ENCODE peak calls at places on chromosomes 12 and 14, in five cellular contexts. One of them, this sample, is unnamed.

GRCh38 chr12:11947218-11947617 is 123.5 kb upstream of the BCL2L14 start:
- DNase-seq in T-helper 1 cell: no peak
- DNase-seq in hippocampal formation: no peak
- DNase-seq in transverse colon: no peak
- DNase-seq in NCI-H1930: no peak
- DNase-seq in this sample: no peak

GRCh38 chr12:45737638-45738037 is 8.1 kb downstream of the ARID2 start:
- DNase-seq in T-helper 1 cell: no peak
- DNase-seq in hippocampal formation: no peak
- DNase-seq in transverse colon: no peak
- DNase-seq in NCI-H1930: no peak
- DNase-seq in this sample: no peak

GRCh38 chr12:109858764-109859163 is 21.6 kb downstream of the GLTP start:
- DNase-seq in T-helper 1 cell: no peak
- DNase-seq in hippocampal formation: no peak
- DNase-seq in transverse colon: no peak
- DNase-seq in NCI-H1930: no peak
- DNase-seq in this sample: no peak

GRCh38 chr14:30005114-30005698 is 77.6 kb upstream of the PRKD1 start:
- DNase-seq in T-helper 1 cell: no peak
- DNase-seq in hippocampal formation: peak
- DNase-seq in transverse colon: no peak
- DNase-seq in NCI-H1930: no peak
- DNase-seq in this sample: peak

GRCh38 chr14:74085047-74085637 is 386 bp downstream of the LIN52 start:
- DNase-seq in T-helper 1 cell: no peak
- DNase-seq in hippocampal formation: no peak
- DNase-seq in transverse colon: no peak
- DNase-seq in NCI-H1930: no peak
- DNase-seq in this sample: no peak

GRCh38 chr14:75824328-75824727 is 157.5 kb downstream of the TGFB3 start:
- DNase-seq in T-helper 1 cell: no peak
- DNase-seq in hippocampal formation: no peak
- DNase-seq in transverse colon: no peak
- DNase-seq in NCI-H1930: no peak
- DNase-seq in this sample: no peak

GRCh38 chr12:116542345-116542950 is 16.7 kb upstream of the MAP1LC3B2 start:
- DNase-seq in T-helper 1 cell: no peak
- DNase-seq in hippocampal formation: no peak
- DNase-seq in transverse colon: no peak
- DNase-seq in NCI-H1930: no peak
- DNase-seq in this sample: no peak

GRCh38 chr14:92675421-92675820 is 73.0 kb downstream of the LGMN start:
- DNase-seq in T-helper 1 cell: no peak
- DNase-seq in hippocampal formation: no peak
- DNase-seq in transverse colon: no peak
- DNase-seq in NCI-H1930: no peak
- DNase-seq in this sample: no peak

GRCh38 chr12:47754126-47754525 is 4.6 kb downstream of the RAPGEF3 start:
- DNase-seq in T-helper 1 cell: no peak
- DNase-seq in hippocampal formation: no peak
- DNase-seq in transverse colon: no peak
- DNase-seq in NCI-H1930: no peak
- DNase-seq in this sample: no peak

GRCh38 chr12:211639-212382 is 2.1 kb downstream of the SLC6A12 start:
- DNase-seq in T-helper 1 cell: no peak
- DNase-seq in hippocampal formation: no peak
- DNase-seq in transverse colon: no peak
- DNase-seq in NCI-H1930: no peak
- DNase-seq in this sample: no peak

GRCh38 chr12:63941879-63942278 is 97.4 kb downstream of the SRGAP1 start:
- DNase-seq in T-helper 1 cell: no peak
- DNase-seq in hippocampal formation: no peak
- DNase-seq in transverse colon: no peak
- DNase-seq in NCI-H1930: no peak
- DNase-seq in this sample: no peak

GRCh38 chr14:93830753-93831461 is 42.6 kb upstream of the PRIMA1 start:
- DNase-seq in T-helper 1 cell: no peak
- DNase-seq in hippocampal formation: no peak
- DNase-seq in transverse colon: no peak
- DNase-seq in NCI-H1930: no peak
- DNase-seq in this sample: no peak

GRCh38 chr14:22630486-22630885 is 13.7 kb downstream of the OR6J1 start:
- DNase-seq in T-helper 1 cell: no peak
- DNase-seq in hippocampal formation: no peak
- DNase-seq in transverse colon: no peak
- DNase-seq in NCI-H1930: no peak
- DNase-seq in this sample: no peak

GRCh38 chr12:53624956-53625355 is 1.2 kb downstream of the ATF7 start:
- DNase-seq in T-helper 1 cell: no peak
- DNase-seq in hippocampal formation: no peak
- DNase-seq in transverse colon: no peak
- DNase-seq in NCI-H1930: no peak
- DNase-seq in this sample: no peak

GRCh38 chr12:131733874-131734273 is 23.0 kb downstream of the SFSWAP start:
- DNase-seq in T-helper 1 cell: no peak
- DNase-seq in hippocampal formation: no peak
- DNase-seq in transverse colon: no peak
- DNase-seq in NCI-H1930: no peak
- DNase-seq in this sample: no peak

GRCh38 chr12:125435871-125436270 is 370.6 kb downstream of the AACS start:
- DNase-seq in T-helper 1 cell: no peak
- DNase-seq in hippocampal formation: no peak
- DNase-seq in transverse colon: no peak
- DNase-seq in NCI-H1930: no peak
- DNase-seq in this sample: no peak

GRCh38 chr12:42277426-42278115 is 39.5 kb upstream of the YAF2 start:
- DNase-seq in T-helper 1 cell: no peak
- DNase-seq in hippocampal formation: no peak
- DNase-seq in transverse colon: no peak
- DNase-seq in NCI-H1930: no peak
- DNase-seq in this sample: no peak

GRCh38 chr14:85439696-85440328 is 90.1 kb upstream of the FLRT2 start:
- DNase-seq in T-helper 1 cell: no peak
- DNase-seq in hippocampal formation: no peak
- DNase-seq in transverse colon: no peak
- DNase-seq in NCI-H1930: no peak
- DNase-seq in this sample: no peak

GRCh38 chr14:56801920-56802319 is 8.4 kb downstream of the OTX2 start:
- DNase-seq in T-helper 1 cell: no peak
- DNase-seq in hippocampal formation: no peak
- DNase-seq in transverse colon: no peak
- DNase-seq in NCI-H1930: no peak
- DNase-seq in this sample: no peak

GRCh38 chr14:104093366-104094055 is 8.0 kb downstream of the ASPG start:
- DNase-seq in T-helper 1 cell: no peak
- DNase-seq in hippocampal formation: no peak
- DNase-seq in transverse colon: peak
- DNase-seq in NCI-H1930: no peak
- DNase-seq in this sample: no peak

GRCh38 chr12:132445884-132446471 is 44.0 kb upstream of the FBRSL1 start:
- DNase-seq in T-helper 1 cell: peak
- DNase-seq in hippocampal formation: no peak
- DNase-seq in transverse colon: peak
- DNase-seq in NCI-H1930: peak
- DNase-seq in this sample: no peak

GRCh38 chr12:7433276-7433822 is 10.6 kb downstream of the CD163L1 start:
- DNase-seq in T-helper 1 cell: no peak
- DNase-seq in hippocampal formation: no peak
- DNase-seq in transverse colon: no peak
- DNase-seq in NCI-H1930: no peak
- DNase-seq in this sample: no peak

GRCh38 chr12:123431951-123432886 is 4.3 kb downstream of the RILPL2 start:
- DNase-seq in T-helper 1 cell: peak
- DNase-seq in hippocampal formation: no peak
- DNase-seq in transverse colon: no peak
- DNase-seq in NCI-H1930: no peak
- DNase-seq in this sample: no peak

GRCh38 chr14:52272375-52272774 is 4.9 kb downstream of the PTGDR start:
- DNase-seq in T-helper 1 cell: peak
- DNase-seq in hippocampal formation: no peak
- DNase-seq in transverse colon: peak
- DNase-seq in NCI-H1930: no peak
- DNase-seq in this sample: no peak

GRCh38 chr12:113174461-113175384 is 10.6 kb downstream of the DDX54 start:
- DNase-seq in T-helper 1 cell: peak
- DNase-seq in hippocampal formation: no peak
- DNase-seq in transverse colon: peak
- DNase-seq in NCI-H1930: peak
- DNase-seq in this sample: no peak

GRCh38 chr12:20946732-20947131 is 136.2 kb downstream of the SLCO1B3 start:
- DNase-seq in T-helper 1 cell: no peak
- DNase-seq in hippocampal formation: no peak
- DNase-seq in transverse colon: no peak
- DNase-seq in NCI-H1930: peak
- DNase-seq in this sample: no peak

GRCh38 chr12:108237272-108237671 is 101.8 kb downstream of the CMKLR1 start:
- DNase-seq in T-helper 1 cell: no peak
- DNase-seq in hippocampal formation: no peak
- DNase-seq in transverse colon: no peak
- DNase-seq in NCI-H1930: no peak
- DNase-seq in this sample: no peak

GRCh38 chr12:19301223-19301622 is 138.1 kb upstream of the AEBP2 start:
- DNase-seq in T-helper 1 cell: no peak
- DNase-seq in hippocampal formation: no peak
- DNase-seq in transverse colon: no peak
- DNase-seq in NCI-H1930: no peak
- DNase-seq in this sample: no peak

GRCh38 chr12:4383304-4383865 is 3.9 kb upstream of the FGF23 start:
- DNase-seq in T-helper 1 cell: no peak
- DNase-seq in hippocampal formation: no peak
- DNase-seq in transverse colon: no peak
- DNase-seq in NCI-H1930: peak
- DNase-seq in this sample: no peak

GRCh38 chr12:95710386-95710785 is 80.2 kb downstream of the NTN4 start:
- DNase-seq in T-helper 1 cell: no peak
- DNase-seq in hippocampal formation: no peak
- DNase-seq in transverse colon: no peak
- DNase-seq in NCI-H1930: no peak
- DNase-seq in this sample: no peak

GRCh38 chr14:53613404-53614253 is 343.0 kb downstream of the BMP4 start:
- DNase-seq in T-helper 1 cell: no peak
- DNase-seq in hippocampal formation: peak
- DNase-seq in transverse colon: peak
- DNase-seq in NCI-H1930: peak
- DNase-seq in this sample: no peak

GRCh38 chr14:104639889-104640548 is 35.4 kb upstream of the TMEM179 start:
- DNase-seq in T-helper 1 cell: peak
- DNase-seq in hippocampal formation: peak
- DNase-seq in transverse colon: peak
- DNase-seq in NCI-H1930: peak
- DNase-seq in this sample: peak

GRCh38 chr12:127773520-127773919 is 493.4 kb upstream of the TMEM132C start:
- DNase-seq in T-helper 1 cell: no peak
- DNase-seq in hippocampal formation: no peak
- DNase-seq in transverse colon: no peak
- DNase-seq in NCI-H1930: peak
- DNase-seq in this sample: no peak

GRCh38 chr12:98417303-98417702 is 98.1 kb upstream of the TMPO start:
- DNase-seq in T-helper 1 cell: no peak
- DNase-seq in hippocampal formation: no peak
- DNase-seq in transverse colon: no peak
- DNase-seq in NCI-H1930: no peak
- DNase-seq in this sample: no peak

GRCh38 chr12:15842106-15842505 is 40.1 kb upstream of the STRAP start:
- DNase-seq in T-helper 1 cell: no peak
- DNase-seq in hippocampal formation: no peak
- DNase-seq in transverse colon: no peak
- DNase-seq in NCI-H1930: no peak
- DNase-seq in this sample: no peak

GRCh38 chr14:67357583-67358354 is 1.8 kb downstream of the ATP6V1D start:
- DNase-seq in T-helper 1 cell: no peak
- DNase-seq in hippocampal formation: no peak
- DNase-seq in transverse colon: no peak
- DNase-seq in NCI-H1930: no peak
- DNase-seq in this sample: no peak

GRCh38 chr14:37969511-37969979 is 238.2 kb upstream of the SSTR1 start:
- DNase-seq in T-helper 1 cell: no peak
- DNase-seq in hippocampal formation: no peak
- DNase-seq in transverse colon: no peak
- DNase-seq in NCI-H1930: no peak
- DNase-seq in this sample: no peak

GRCh38 chr12:54680374-54680773 is 32.2 kb upstream of the DCD start:
- DNase-seq in T-helper 1 cell: peak
- DNase-seq in hippocampal formation: no peak
- DNase-seq in transverse colon: peak
- DNase-seq in NCI-H1930: no peak
- DNase-seq in this sample: no peak

This sample was measured in putamen.